ENCODE peak calls at places on chromosomes 7 and 10, in eight cellular contexts. I is GM23248, T is GM23338, Q is MM.1S, C is PC-3, A is HCT116, M is hepatocyte, W is PC-9. Z is an unnamed sample. For H3K9me2, the result is how much of the 10 kb centered on the place peaks cover.

GRCh38 chr10:35643151-35643975 is 1.3 kb upstream of the FZD8 start:
- DNase-seq in M (peak), I (peak), C (peak), W (no peak), A (no peak), T (peak), Q (peak), Z (peak)

GRCh38 chr7:37342665-37343471 is 105.8 kb downstream of the ELMO1 start:
- DNase-seq in I (no peak), W (no peak), M (no peak), C (no peak), A (no peak), Q (peak), T (no peak), Z (peak)

GRCh38 chr10:119680050-119680449 is 28.9 kb downstream of the BAG3 start:
- DNase-seq in M (no peak), I (peak), W (peak), A (peak), T (no peak), C (peak), Q (no peak), Z (no peak)

GRCh38 chr10:73591935-73592699 is 975 bp upstream of the USP54 start:
- DNase-seq in T (peak), M (peak), Q (no peak), I (peak), W (peak), A (peak), C (peak), Z (peak)

GRCh38 chr10:3635697-3636096 is 149.3 kb downstream of the KLF6 start:
- DNase-seq in M (peak), I (no peak), A (no peak), T (no peak), Q (no peak), C (peak), W (peak), Z (no peak)

GRCh38 chr10:129932996-129933395 is 31.1 kb downstream of the EBF3 start:
- DNase-seq in W (no peak), M (no peak), A (no peak), Q (no peak), I (no peak), C (no peak), T (no peak), Z (no peak)

GRCh38 chr7:55019691-55020480 is 1.1 kb downstream of the EGFR start:
- DNase-seq in T (peak), A (no peak), Q (no peak), I (peak), C (peak), M (peak), W (no peak), Z (peak)

GRCh38 chr10:133257489-133258065 is 19.1 kb downstream of the ADAM8 start:
- DNase-seq in Q (no peak), I (peak), W (no peak), C (peak), A (no peak), M (peak), T (peak), Z (peak)

GRCh38 chr7:101550641-101551531 is 78.2 kb downstream of the MYL10 start:
- DNase-seq in Q (no peak), M (no peak), A (no peak), W (no peak), I (peak), C (no peak), T (peak), Z (peak)

GRCh38 chr10:2895616-2896196 is 171.6 kb upstream of the PFKP start:
- DNase-seq in A (no peak), C (no peak), Q (no peak), M (no peak), W (no peak), I (no peak), T (peak), Z (no peak)

GRCh38 chr7:98038731-98039130 is 48.7 kb upstream of the OCM2 start:
- DNase-seq in T (no peak), A (no peak), M (no peak), Q (no peak), W (no peak), C (no peak), I (no peak), Z (no peak)

GRCh38 chr7:7996568-7996967 is 28.0 kb downstream of the GLCCI1 start:
- DNase-seq in I (peak), Q (peak), A (no peak), T (peak), W (peak), C (peak), M (no peak), Z (no peak)

GRCh38 chr10:125141860-125142484 is 18.4 kb downstream of the CTBP2 start:
- DNase-seq in C (no peak), Q (no peak), I (no peak), A (no peak), M (no peak), T (no peak), W (no peak), Z (no peak)

GRCh38 chr7:18927134-18927533 is 190.3 kb downstream of the TWIST1 start:
- DNase-seq in C (no peak), I (peak), W (no peak), A (no peak), M (no peak), Q (no peak), T (no peak), Z (no peak)

GRCh38 chr7:33053716-33054115 is 8.9 kb downstream of the NT5C3A start:
- DNase-seq in M (no peak), I (no peak), W (no peak), Q (no peak), T (no peak), A (no peak), C (no peak), Z (no peak)

GRCh38 chr10:101018600-101019439 is 12.1 kb downstream of the PDZD7 start:
- DNase-seq in T (peak), A (peak), I (peak), W (peak), C (peak), M (peak), Q (peak), Z (peak)

GRCh38 chr10:128377988-128378387 is 251.8 kb upstream of the MKI67 start:
- DNase-seq in W (no peak), Q (no peak), T (no peak), A (no peak), M (peak), I (no peak), C (no peak), Z (no peak)

GRCh38 chr10:101767966-101768790 is 7.7 kb downstream of the FGF8 start:
- DNase-seq in C (no peak), M (no peak), A (no peak), W (no peak), T (no peak), I (no peak), Q (no peak), Z (peak)

GRCh38 chr7:93949468-93949867 is 27.9 kb downstream of the GNG11 start:
- DNase-seq in M (peak), T (no peak), Q (no peak), I (peak), W (no peak), C (peak), A (no peak), Z (peak)

GRCh38 chr10:91694170-91694794 is 61.4 kb upstream of the PPP1R3C start:
- DNase-seq in W (no peak), I (peak), T (peak), Q (peak), A (peak), C (peak), M (peak), Z (peak)

GRCh38 chr7:28773423-28774129 is 184.6 kb downstream of the TRIL start:
- DNase-seq in A (no peak), M (no peak), I (no peak), C (no peak), T (no peak), W (no peak), Q (no peak), Z (no peak)

GRCh38 chr10:43076311-43076875 is 476 bp upstream of the RET start:
- DNase-seq in Q (no peak), I (peak), C (no peak), M (no peak), A (no peak), T (peak), W (no peak), Z (peak)
- H3K4me3 ChIP-seq in Q (no peak), I (no peak), C (no peak), M (no peak), A (peak), T (peak), W (no peak), Z (no peak)

DNA sequence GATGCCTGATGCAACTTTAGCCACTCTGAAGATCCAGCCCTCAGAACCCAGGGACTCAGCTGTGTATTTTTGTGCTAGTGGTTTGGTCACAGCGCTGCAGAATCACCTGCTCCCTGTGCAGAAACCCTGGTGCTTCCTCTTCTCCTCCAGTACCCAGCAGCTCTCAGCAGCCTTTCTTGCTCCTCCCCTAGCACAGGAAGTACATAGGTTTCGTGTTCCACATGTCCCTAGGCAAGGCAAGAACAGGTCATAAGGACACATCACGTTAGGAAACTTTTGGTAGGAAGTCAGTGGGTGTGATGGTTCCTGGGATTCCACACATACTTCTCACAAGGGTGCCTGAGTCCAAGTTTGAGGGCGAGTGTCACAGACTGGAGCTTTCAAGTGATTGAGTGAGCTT is 167.9 kb upstream of the PRSS1 start:
- DNase-seq in T (no peak), I (peak), C (peak), W (peak), Q (peak), A (no peak), M (no peak), Z (no peak)
- H3K9me2 ChIP-seq in T (under half), I (under half), C (under half), W (under half), Q (under half), A (under half), M (under half), Z (under half)

DNA sequence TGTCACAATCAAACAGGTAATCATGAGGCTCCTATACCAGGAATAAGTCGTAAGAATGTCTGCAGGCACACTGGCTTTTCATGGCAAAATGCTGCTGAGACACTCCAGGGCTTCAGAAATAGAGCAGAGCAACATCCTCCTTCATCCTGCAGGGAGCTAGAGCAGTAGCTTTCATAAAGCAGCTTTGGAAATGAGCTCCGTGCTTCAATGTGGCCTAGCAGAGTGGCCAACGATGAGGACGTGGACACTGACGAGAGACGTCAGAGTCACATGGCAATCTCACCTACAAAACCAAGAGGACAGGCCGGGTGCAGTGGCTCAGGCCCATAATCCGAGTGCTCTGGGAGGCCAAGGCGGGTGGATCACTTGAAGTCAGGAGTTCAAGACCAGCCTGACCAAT is 9.8 kb downstream of the COBL start:
- DNase-seq in M (no peak), T (no peak), I (no peak), A (no peak), C (no peak), W (no peak), Q (no peak), Z (no peak)
- H3K4me3 ChIP-seq in M (no peak), T (no peak), I (no peak), A (no peak), C (no peak), W (no peak), Q (no peak), Z (no peak)

DNA sequence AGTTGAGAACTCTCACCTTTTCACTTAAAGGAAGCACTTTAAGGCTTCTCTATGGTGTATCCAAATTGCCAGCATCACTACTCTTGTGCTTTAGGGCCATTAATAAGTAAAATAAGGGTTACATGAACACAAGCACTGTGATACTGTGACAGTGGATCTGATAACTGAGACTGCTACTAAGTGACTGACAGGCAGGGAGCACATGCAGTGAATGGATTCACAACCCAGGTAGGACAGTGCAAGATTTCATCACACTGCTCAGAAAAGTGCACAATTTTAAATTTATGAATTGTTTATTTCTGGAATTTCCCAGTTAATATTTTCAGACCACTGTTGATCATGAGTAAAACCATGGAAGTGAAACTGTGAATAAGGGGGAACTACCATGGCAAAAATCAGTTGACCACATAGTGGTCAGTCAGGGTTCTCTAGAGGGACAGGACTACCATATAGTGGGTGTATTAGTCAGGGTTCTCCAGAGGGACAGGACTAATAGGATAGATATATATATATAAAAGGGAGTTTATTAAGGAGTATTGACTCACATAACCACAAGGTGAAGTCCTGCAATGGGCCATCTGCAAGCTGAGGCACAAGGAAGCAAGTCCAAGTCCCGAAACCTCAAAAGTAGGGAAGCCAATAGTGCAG is 21.0 kb upstream of the CYP51A1 start:
- DNase-seq in W (no peak), M (no peak), Q (no peak), T (no peak), A (no peak), I (peak), C (no peak), Z (no peak)
- H3K9me2 ChIP-seq in W (under half), M (under half), Q (under half), T (under half), A (under half), I (under half), C (under half), Z (under half)

DNA sequence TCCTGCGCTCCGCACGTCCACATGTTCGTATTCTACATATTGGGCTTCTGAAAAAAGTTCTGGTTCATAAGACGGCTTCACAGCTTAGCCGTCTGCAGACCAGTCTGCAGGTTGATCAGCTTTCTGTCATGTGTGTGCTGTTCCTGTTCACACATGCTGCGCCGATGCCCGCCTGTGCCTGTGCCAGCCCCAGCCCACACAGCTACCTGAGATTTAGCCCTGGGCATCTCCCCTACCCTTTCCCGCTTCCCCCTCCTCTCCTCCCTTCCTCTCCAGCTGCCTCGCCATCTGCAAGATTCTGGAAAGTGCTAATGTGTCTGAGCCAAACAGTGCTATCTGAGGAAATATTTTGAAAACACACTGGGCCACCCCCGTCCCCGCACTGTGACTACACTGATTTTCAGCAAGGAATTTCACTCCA is 7.1 kb downstream of the CHST3 start:
- DNase-seq in A (no peak), M (no peak), Q (no peak), W (no peak), C (no peak), T (no peak), I (no peak), Z (no peak)
- H3K4me3 ChIP-seq in A (no peak), M (no peak), Q (peak), W (no peak), C (peak), T (no peak), I (no peak), Z (no peak)

GRCh38 chr7:64613653-64614052 is 50.8 kb upstream of the ZNF680 start:
- DNase-seq in W (no peak), Q (no peak), I (no peak), M (no peak), T (no peak), C (no peak), A (no peak), Z (no peak)
- H3K9me2 ChIP-seq in W (under half), Q (under half), I (under half), M (under half), T (under half), C (under half), A (under half), Z (under half)

Z was measured in SK-N-SH.